ENCODE peak calls at places on chromosomes 2 and 18, in ten cellular contexts. Y is GM20000, S is hepatocyte, H is mesothelial cell of epicardium, U is endothelial cell, E is endodermal cell, L is astrocyte of the spinal cord, W is heart left ventricle, G is upper lobe of right lung, B is sigmoid colon. X is an unnamed sample.

GRCh38 chr2:173079968-173080860 is 4.6 kb downstream of the MAP3K20 start:
- DNase-seq in Y (no peak), S (no peak), H (no peak), U (no peak), E (no peak), L (peak), W (no peak), G (no peak), B (no peak), X (peak)

GRCh38 chr18:63208676-63209075 is 110.9 kb downstream of the BCL2 start:
- DNase-seq in Y (no peak), S (no peak), H (no peak), U (no peak), E (no peak), L (no peak), W (no peak), G (no peak), B (no peak), X (no peak)

GRCh38 chr2:124193706-124194105 is 168.6 kb downstream of the CNTNAP5 start:
- DNase-seq in Y (no peak), S (no peak), H (no peak), U (no peak), E (no peak), L (no peak), W (no peak), G (no peak), B (no peak), X (no peak)

GRCh38 chr2:149587950-149588487 is 444 bp upstream of the MMADHC start:
- DNase-seq in Y (no peak), S (no peak), H (no peak), U (no peak), E (no peak), L (no peak), W (no peak), G (no peak), B (no peak), X (no peak)

GRCh38 chr2:190545756-190546385 is 11.3 kb upstream of the NEMP2 start:
- DNase-seq in Y (no peak), S (no peak), H (no peak), U (no peak), E (no peak), L (peak), W (no peak), G (no peak), B (no peak), X (no peak)

GRCh38 chr2:144470819-144471218 is 49.1 kb downstream of the ZEB2 start:
- DNase-seq in Y (no peak), S (no peak), H (no peak), U (no peak), E (no peak), L (no peak), W (no peak), G (no peak), B (no peak), X (no peak)

GRCh38 chr2:207771421-207771820 is 1.7 kb upstream of the FZD5 start:
- DNase-seq in Y (no peak), S (no peak), H (no peak), U (no peak), E (no peak), L (no peak), W (no peak), G (no peak), B (no peak), X (no peak)

GRCh38 chr18:59609654-59610053 is 87.6 kb downstream of the CCBE1 start:
- DNase-seq in Y (no peak), S (no peak), H (no peak), U (no peak), E (no peak), L (no peak), W (no peak), G (no peak), B (no peak), X (no peak)

GRCh38 chr2:182982934-182983333 is 55.3 kb downstream of the NCKAP1 start:
- DNase-seq in Y (no peak), S (no peak), H (no peak), U (no peak), E (no peak), L (no peak), W (no peak), G (no peak), B (no peak), X (no peak)

GRCh38 chr2:201831469-201831868 is 25.1 kb downstream of the CDK15 start:
- DNase-seq in Y (no peak), S (no peak), H (no peak), U (no peak), E (no peak), L (peak), W (no peak), G (no peak), B (no peak), X (no peak)

GRCh38 chr2:216584112-216584511 is 49.1 kb upstream of the IGFBP2 start:
- DNase-seq in Y (no peak), S (no peak), H (no peak), U (no peak), E (no peak), L (no peak), W (no peak), G (no peak), B (no peak), X (no peak)

GRCh38 chr2:188813846-188814245 is 160.3 kb upstream of the COL3A1 start:
- DNase-seq in Y (no peak), S (peak), H (no peak), U (no peak), E (no peak), L (peak), W (no peak), G (no peak), B (peak), X (no peak)

GRCh38 chr2:8169443-8169842 is 512.4 kb upstream of the ID2 start:
- DNase-seq in Y (no peak), S (no peak), H (no peak), U (no peak), E (no peak), L (peak), W (no peak), G (no peak), B (no peak), X (peak)

GRCh38 chr2:136916131-136916530 is 150.8 kb downstream of the THSD7B start:
- DNase-seq in Y (no peak), S (no peak), H (no peak), U (no peak), E (no peak), L (no peak), W (no peak), G (no peak), B (no peak), X (no peak)

GRCh38 chr2:76204048-76204447 is 493.3 kb upstream of the GCFC2 start:
- DNase-seq in Y (no peak), S (no peak), H (no peak), U (no peak), E (no peak), L (no peak), W (no peak), G (no peak), B (no peak), X (no peak)

GRCh38 chr2:38496927-38497669 is 105.6 kb downstream of the HNRNPLL start:
- DNase-seq in Y (no peak), S (no peak), H (no peak), U (no peak), E (no peak), L (no peak), W (no peak), G (no peak), B (no peak), X (no peak)

GRCh38 chr2:2846379-2847130 is 515.5 kb upstream of the MYT1L start:
- DNase-seq in Y (no peak), S (peak), H (peak), U (no peak), E (no peak), L (no peak), W (no peak), G (peak), B (peak), X (no peak)

GRCh38 chr2:237170017-237170416 is 84.3 kb downstream of the COPS8 start:
- DNase-seq in Y (no peak), S (no peak), H (no peak), U (no peak), E (no peak), L (no peak), W (no peak), G (no peak), B (no peak), X (no peak)

GRCh38 chr18:74446631-74447403 is 10.3 kb downstream of the DIPK1C start:
- DNase-seq in Y (no peak), S (no peak), H (no peak), U (no peak), E (no peak), L (no peak), W (no peak), G (no peak), B (no peak), X (no peak)

GRCh38 chr2:30239308-30240161 is 8.2 kb downstream of the LBH start:
- DNase-seq in Y (peak), S (peak), H (peak), U (peak), E (peak), L (peak), W (peak), G (peak), B (peak), X (peak)

GRCh38 chr2:96599941-96600340 is 38.2 kb downstream of the KANSL3 start:
- DNase-seq in Y (no peak), S (no peak), H (no peak), U (no peak), E (no peak), L (no peak), W (no peak), G (no peak), B (no peak), X (no peak)

GRCh38 chr2:96602330-96602823 is 35.7 kb downstream of the KANSL3 start:
- DNase-seq in Y (no peak), S (peak), H (no peak), U (no peak), E (peak), L (no peak), W (no peak), G (no peak), B (no peak), X (no peak)

GRCh38 chr2:96608459-96609455 is 29.4 kb downstream of the KANSL3 start:
- DNase-seq in Y (peak), S (no peak), H (no peak), U (no peak), E (no peak), L (peak), W (no peak), G (no peak), B (no peak), X (peak)

GRCh38 chr2:96601382-96602292 is 36.5 kb downstream of the KANSL3 start:
- DNase-seq in Y (no peak), S (peak), H (no peak), U (no peak), E (no peak), L (no peak), W (no peak), G (no peak), B (no peak), X (no peak)

DNA sequence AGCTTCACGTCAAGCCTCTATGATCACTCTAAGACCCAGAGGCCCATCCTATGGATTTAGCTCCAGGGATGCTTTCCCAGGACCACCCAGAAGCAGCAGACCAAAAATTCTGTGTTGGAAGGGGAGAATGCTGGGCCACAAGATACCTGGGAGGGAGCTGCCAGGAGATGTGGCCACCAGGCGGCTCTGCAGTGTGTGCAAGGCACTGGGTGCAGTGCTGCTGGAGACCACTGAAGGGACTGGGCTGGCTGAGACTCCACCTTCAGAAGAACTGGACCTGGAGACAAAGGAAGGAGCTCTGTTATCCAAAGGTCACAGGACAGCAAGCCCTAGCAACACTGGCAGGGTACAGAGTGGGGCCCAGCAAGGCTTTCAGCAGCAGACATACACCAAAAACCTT is 34.0 kb downstream of the KANSL3 start:
- DNase-seq in Y (no peak), S (peak), H (no peak), U (no peak), E (peak), L (no peak), W (no peak), G (no peak), B (no peak), X (no peak)
- TF ChIP-seq CTCF in Y (peak), S (peak), H (no peak), U (no peak), E (peak), L (peak), W (no peak), G (no peak), B (no peak), X (no peak)

DNA sequence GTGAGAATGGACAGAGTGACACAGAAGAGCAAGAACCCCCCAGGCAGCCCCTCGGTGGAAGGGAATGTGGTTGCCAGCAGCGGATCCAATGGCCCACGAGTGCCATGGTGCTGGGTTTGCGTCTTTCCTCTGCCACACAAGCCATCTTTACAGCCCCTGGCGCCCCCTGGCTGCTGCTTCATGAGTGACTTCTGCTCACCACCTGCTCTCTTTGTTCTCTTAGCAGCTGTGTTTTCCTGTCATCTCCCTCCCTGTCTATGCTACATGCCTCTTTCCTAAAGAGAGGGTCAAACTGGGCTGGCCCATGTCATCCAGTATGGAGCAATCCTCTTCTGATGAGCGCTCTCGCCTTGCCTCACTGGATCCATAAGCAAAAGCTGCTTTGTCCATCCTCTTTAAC is 300.0 kb upstream of the SMIM21 start:
- DNase-seq in Y (peak), S (peak), H (peak), U (peak), E (peak), L (peak), W (peak), G (peak), B (no peak), X (peak)
- TF ChIP-seq CTCF in Y (peak), S (peak), H (peak), U (peak), E (peak), L (peak), W (peak), G (peak), B (no peak), X (peak)

GRCh38 chr2:118272391-118272790 is 184.1 kb downstream of the INSIG2 start:
- DNase-seq in Y (no peak), S (no peak), H (no peak), U (no peak), E (no peak), L (no peak), W (no peak), G (no peak), B (no peak), X (no peak)

GRCh38 chr2:118266086-118266485 is 177.8 kb downstream of the INSIG2 start:
- DNase-seq in Y (no peak), S (no peak), H (no peak), U (no peak), E (no peak), L (no peak), W (no peak), G (no peak), B (no peak), X (peak)

GRCh38 chr2:118264591-118264990 is 176.3 kb downstream of the INSIG2 start:
- DNase-seq in Y (no peak), S (no peak), H (no peak), U (no peak), E (no peak), L (peak), W (no peak), G (no peak), B (no peak), X (no peak)

GRCh38 chr2:118268268-118268667 is 180.0 kb downstream of the INSIG2 start:
- DNase-seq in Y (no peak), S (no peak), H (no peak), U (no peak), E (no peak), L (no peak), W (no peak), G (no peak), B (no peak), X (no peak)

DNA sequence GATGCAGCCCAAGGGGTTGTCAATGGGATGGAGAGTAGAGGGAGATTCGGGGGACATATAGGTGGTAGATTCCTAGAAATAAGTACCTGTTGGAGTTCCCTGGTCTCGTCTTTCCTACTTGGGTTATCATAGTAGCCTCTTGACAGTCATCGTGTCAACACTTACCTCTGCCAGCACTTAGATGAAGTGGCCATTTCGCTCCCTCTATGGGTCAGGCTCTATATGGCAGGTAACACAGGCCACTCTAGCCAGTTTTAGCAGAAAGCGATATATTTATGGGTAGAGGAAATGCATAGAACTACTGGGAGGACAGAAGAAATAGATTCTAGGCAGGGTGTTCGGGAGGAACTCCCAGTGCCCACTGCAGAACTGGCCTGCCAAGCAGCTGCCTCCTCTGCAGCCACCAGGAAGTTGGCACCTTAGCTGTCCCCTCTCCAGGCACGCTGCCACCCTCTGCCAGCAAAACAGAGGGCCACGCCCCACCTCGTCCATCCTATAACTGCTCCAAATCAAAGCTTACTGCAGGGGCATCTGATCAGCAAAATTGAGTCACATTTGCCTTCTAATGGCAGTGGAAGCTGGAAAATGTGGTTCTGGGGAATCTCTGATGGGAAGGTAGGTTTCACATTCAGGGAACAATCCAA is 181.3 kb downstream of the INSIG2 start:
- DNase-seq in Y (no peak), S (no peak), H (no peak), U (no peak), E (peak), L (no peak), W (no peak), G (peak), B (no peak), X (peak)
- TF ChIP-seq CTCF in Y (no peak), S (no peak), H (no peak), U (peak), E (peak), L (peak), W (no peak), G (peak), B (no peak), X (peak)

GRCh38 chr2:47264183-47264582 is 109.1 kb upstream of the STPG4 start:
- DNase-seq in Y (no peak), S (no peak), H (no peak), U (no peak), E (peak), L (no peak), W (no peak), G (no peak), B (no peak), X (no peak)

GRCh38 chr2:47260971-47261370 is 105.9 kb upstream of the STPG4 start:
- DNase-seq in Y (no peak), S (no peak), H (no peak), U (no peak), E (no peak), L (no peak), W (no peak), G (no peak), B (no peak), X (no peak)

GRCh38 chr2:47264686-47265085 is 109.6 kb upstream of the STPG4 start:
- DNase-seq in Y (no peak), S (no peak), H (no peak), U (no peak), E (no peak), L (no peak), W (no peak), G (no peak), B (no peak), X (no peak)

GRCh38 chr2:47265158-47265557 is 110.0 kb upstream of the STPG4 start:
- DNase-seq in Y (no peak), S (no peak), H (no peak), U (no peak), E (no peak), L (no peak), W (no peak), G (no peak), B (peak), X (no peak)

GRCh38 chr2:47262657-47263056 is 107.5 kb upstream of the STPG4 start:
- DNase-seq in Y (no peak), S (no peak), H (no peak), U (no peak), E (no peak), L (no peak), W (no peak), G (no peak), B (no peak), X (no peak)
- TF ChIP-seq CTCF in Y (no peak), S (no peak), H (no peak), U (no peak), E (no peak), L (no peak), W (no peak), G (no peak), B (no peak), X (no peak)

GRCh38 chr2:234047361-234047760 is 3.1 kb upstream of the SPP2 start:
- DNase-seq in Y (no peak), S (no peak), H (no peak), U (no peak), E (no peak), L (no peak), W (no peak), G (no peak), B (no peak), X (no peak)
- TF ChIP-seq CTCF in Y (no peak), S (no peak), H (no peak), U (no peak), E (peak), L (no peak), W (no peak), G (no peak), B (no peak), X (no peak)

DNA sequence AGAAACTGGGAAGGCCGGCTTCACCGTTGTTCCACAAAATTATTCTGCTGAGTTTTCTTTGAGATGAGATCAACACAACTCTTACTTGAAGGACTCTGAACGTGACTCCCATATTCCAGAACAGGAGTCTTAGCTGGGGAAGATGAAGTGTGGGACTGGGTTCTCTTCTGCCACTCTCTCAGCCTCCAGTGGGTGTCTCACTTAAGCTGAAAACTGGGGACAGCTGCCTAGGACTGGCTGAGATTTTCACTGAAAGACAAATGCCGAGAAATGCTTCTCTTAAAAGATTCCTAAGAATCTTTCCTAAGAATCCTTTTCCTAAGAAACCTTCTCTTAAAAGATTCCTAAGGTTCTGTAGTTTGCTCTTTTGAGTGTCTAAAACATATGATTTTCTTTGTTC is 156.6 kb upstream of the LHCGR start:
- DNase-seq in Y (no peak), S (peak), H (no peak), U (no peak), E (no peak), L (no peak), W (no peak), G (no peak), B (no peak), X (no peak)
- TF ChIP-seq CTCF in Y (no peak), S (peak), H (no peak), U (no peak), E (peak), L (no peak), W (no peak), G (no peak), B (no peak), X (no peak)

GRCh38 chr2:240033330-240033678 is 3.1 kb upstream of the OR6B2 start:
- DNase-seq in Y (no peak), S (no peak), H (no peak), U (peak), E (peak), L (no peak), W (no peak), G (no peak), B (no peak), X (no peak)
- TF ChIP-seq CTCF in Y (no peak), S (no peak), H (no peak), U (no peak), E (no peak), L (no peak), W (no peak), G (no peak), B (no peak), X (no peak)

DNA sequence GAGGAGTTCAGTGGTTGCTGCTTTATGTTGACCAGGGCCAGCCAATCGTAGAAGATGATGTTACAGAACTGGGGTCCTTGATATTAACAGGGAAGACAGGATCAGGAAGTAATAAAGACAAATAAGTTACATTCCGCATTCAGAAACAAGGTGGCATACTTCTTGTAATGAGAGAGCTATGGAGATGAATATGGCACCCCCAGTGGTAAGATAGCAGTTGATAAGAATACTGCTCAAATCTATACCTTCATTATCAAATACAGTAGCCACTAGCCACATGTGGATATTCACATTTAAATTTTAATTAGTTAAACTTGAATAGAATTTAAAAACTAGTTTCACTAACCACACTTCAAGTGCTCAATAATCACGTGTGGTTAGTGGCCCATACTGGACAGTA is 290.4 kb upstream of the RBMS1 start:
- DNase-seq in Y (no peak), S (no peak), H (no peak), U (no peak), E (no peak), L (no peak), W (no peak), G (no peak), B (no peak), X (no peak)
- TF ChIP-seq CTCF in Y (no peak), S (no peak), H (no peak), U (no peak), E (peak), L (peak), W (no peak), G (no peak), B (no peak), X (no peak)

GRCh38 chr2:118539290-118539689 is 308.2 kb downstream of the EN1 start:
- DNase-seq in Y (no peak), S (peak), H (no peak), U (peak), E (peak), L (peak), W (no peak), G (no peak), B (no peak), X (peak)
- TF ChIP-seq CTCF in Y (no peak), S (peak), H (no peak), U (peak), E (peak), L (peak), W (no peak), G (peak), B (no peak), X (peak)

X was measured in MCF 10A.